ENCODE peak calls at places on chromosomes 13 and 19, in four cellular contexts. E is lung, P is Peyer's patch, W is body of pancreas. X is an unnamed sample.

GRCh38 chr13:31090921-31091624 is 70.6 kb downstream of the HSPH1 start:
- DNase-seq in W (peak), E (no peak), P (no peak), X (no peak)

GRCh38 chr19:35609881-35610353 is 2.6 kb upstream of the HAUS5 start:
- DNase-seq in E (no peak), W (no peak), P (peak), X (no peak)

GRCh38 chr19:51694318-51695085 is 1.4 kb downstream of the SPACA6 start:
- DNase-seq in P (no peak), W (no peak), E (no peak), X (no peak)

GRCh38 chr13:77896536-77896935 is 22.1 kb downstream of the EDNRB start:
- DNase-seq in P (no peak), E (no peak), W (peak), X (no peak)

GRCh38 chr13:45456196-45456972 is 8.4 kb upstream of the COG3 start:
- DNase-seq in P (no peak), E (no peak), W (no peak), X (no peak)

GRCh38 chr13:42970824-42971669 is 21.0 kb downstream of the EPSTI1 start:
- DNase-seq in W (peak), P (peak), E (no peak), X (peak)

GRCh38 chr13:80463673-80464352 is 122.9 kb upstream of the SPRY2 start:
- DNase-seq in W (no peak), E (no peak), P (no peak), X (no peak)

GRCh38 chr13:49441846-49442245 is 2.0 kb downstream of the CAB39L start:
- DNase-seq in E (no peak), W (no peak), P (no peak), X (no peak)

GRCh38 chr13:48892311-48892710 is 83.4 kb upstream of the FNDC3A start:
- DNase-seq in E (no peak), P (no peak), W (no peak), X (no peak)

GRCh38 chr19:19147344-19147743 is 9.1 kb upstream of the TMEM161A start:
- DNase-seq in P (no peak), E (no peak), W (no peak), X (no peak)

GRCh38 chr19:45468159-45468651 is 409 bp downstream of the FOSB start:
- DNase-seq in P (no peak), E (peak), W (peak), X (no peak)

GRCh38 chr13:62687727-62688126 is 1272.1 kb upstream of the PCDH20 start:
- DNase-seq in E (no peak), P (no peak), W (no peak), X (no peak)

GRCh38 chr19:44777715-44778347 is at the start of gene CBLC:
- DNase-seq in P (no peak), E (peak), W (peak), X (no peak)

GRCh38 chr13:43569688-43570087 is 217.1 kb downstream of the ENOX1 start:
- DNase-seq in W (no peak), E (no peak), P (no peak), X (no peak)

GRCh38 chr13:111636804-111637203 is 316.4 kb downstream of the TEX29 start:
- DNase-seq in P (no peak), W (no peak), E (no peak), X (no peak)

GRCh38 chr19:51501594-51502263 is at the start of gene SIGLEC12:
- DNase-seq in W (peak), E (peak), P (peak), X (no peak)

GRCh38 chr19:16896098-16896912 is 7.5 kb downstream of the F2RL3 start:
- DNase-seq in W (no peak), P (no peak), E (no peak), X (no peak)

GRCh38 chr13:100608906-100609305 is 20.3 kb upstream of the GGACT start:
- DNase-seq in E (no peak), P (no peak), W (no peak), X (no peak)

GRCh38 chr13:37621811-37622361 is 23.3 kb upstream of the POSTN start:
- DNase-seq in P (no peak), E (peak), W (peak), X (no peak)

GRCh38 chr19:14972676-14973075 is 7.0 kb downstream of the SLC1A6 start:
- DNase-seq in E (no peak), P (no peak), W (no peak), X (no peak)

GRCh38 chr19:13243971-13244370 is 93.8 kb downstream of the IER2 start:
- DNase-seq in W (no peak), E (no peak), P (no peak), X (no peak)

GRCh38 chr19:30659638-30660037 is 287.5 kb downstream of the ZNF536 start:
- DNase-seq in P (no peak), E (no peak), W (no peak), X (no peak)

GRCh38 chr19:14039181-14039580 is 7.6 kb downstream of the IL27RA start:
- DNase-seq in P (no peak), W (no peak), E (no peak), X (no peak)

GRCh38 chr19:49340069-49340864 is 5.1 kb downstream of the CD37 start:
- DNase-seq in P (peak), E (peak), W (peak), X (no peak)

GRCh38 chr13:91546865-91547264 is 148.4 kb downstream of the GPC5 start:
- DNase-seq in P (no peak), W (no peak), E (no peak), X (no peak)

GRCh38 chr19:29715695-29716581 is 877 bp upstream of the C19orf12 start:
- DNase-seq in W (no peak), P (no peak), E (no peak), X (no peak)

GRCh38 chr19:38475176-38475575 is 41.7 kb downstream of the RYR1 start:
- DNase-seq in P (no peak), W (no peak), E (no peak), X (no peak)

GRCh38 chr19:11381535-11382369 is 2.4 kb downstream of the EPOR start:
- DNase-seq in W (peak), E (peak), P (peak), X (peak)

GRCh38 chr19:374183-374885 is 29.7 kb upstream of the MIER2 start:
- DNase-seq in W (no peak), P (no peak), E (no peak), X (no peak)

GRCh38 chr13:95100525-95101121 is 200.6 kb downstream of the ABCC4 start:
- DNase-seq in W (no peak), E (no peak), P (no peak), X (no peak)

GRCh38 chr19:48842744-48843162 is 6.5 kb upstream of the HSD17B14 start:
- DNase-seq in W (peak), E (peak), P (peak), X (peak)

GRCh38 chr19:50434525-50434924 is 1.8 kb downstream of the MYBPC2 start:
- DNase-seq in W (no peak), E (no peak), P (peak), X (no peak)

GRCh38 chr19:16895467-16896097 is 6.8 kb downstream of the F2RL3 start:
- DNase-seq in E (no peak), W (no peak), P (no peak), X (no peak)

GRCh38 chr13:102847272-102848234 is 1.7 kb downstream of the ERCC5 start:
- DNase-seq in W (no peak), E (no peak), P (no peak), X (peak)

GRCh38 chr13:27965343-27965739 is 3.8 kb downstream of the CDX2 start:
- DNase-seq in P (no peak), E (no peak), W (no peak), X (no peak)

GRCh38 chr13:28753208-28753892 is 34.6 kb upstream of the SLC46A3 start:
- DNase-seq in E (peak), W (peak), P (no peak), X (no peak)

GRCh38 chr13:44844786-44845185 is 144.5 kb downstream of the NUFIP1 start:
- DNase-seq in W (no peak), P (no peak), E (no peak), X (no peak)

GRCh38 chr13:97339019-97339988 is 94.7 kb upstream of the RAP2A start:
- DNase-seq in W (peak), E (peak), P (no peak), X (no peak)
- H3K4me3 ChIP-seq in W (no peak), E (no peak), P (no peak), X (no peak)

GRCh38 chr19:31963741-31964140 is 381.7 kb upstream of the ZNF507 start:
- DNase-seq in E (no peak), W (no peak), P (no peak), X (no peak)

GRCh38 chr19:31960474-31960873 is 384.9 kb upstream of the ZNF507 start:
- DNase-seq in W (no peak), E (no peak), P (no peak), X (no peak)

GRCh38 chr19:31956771-31957170 is 388.6 kb upstream of the ZNF507 start:
- DNase-seq in P (no peak), W (no peak), E (no peak), X (no peak)

GRCh38 chr19:31957711-31958110 is 387.7 kb upstream of the ZNF507 start:
- DNase-seq in E (no peak), P (no peak), W (no peak), X (no peak)

GRCh38 chr19:31962565-31962996 is 382.8 kb upstream of the ZNF507 start:
- DNase-seq in W (no peak), P (no peak), E (no peak), X (no peak)
- H3K4me3 ChIP-seq in W (no peak), P (no peak), E (no peak), X (no peak)

GRCh38 chr19:41887711-41888382 is 4.9 kb downstream of the ARHGEF1 start:
- DNase-seq in P (peak), W (peak), E (peak), X (peak)
- H3K4me3 ChIP-seq in P (peak), W (no peak), E (no peak), X (peak)

GRCh38 chr19:8054169-8054568 is 1.6 kb downstream of the CCL25 start:
- DNase-seq in W (no peak), E (no peak), P (no peak), X (no peak)

GRCh38 chr19:8052464-8052859 is at the start of gene CCL25:
- DNase-seq in E (no peak), P (no peak), W (no peak), X (no peak)

GRCh38 chr19:8045872-8046568 is 6.5 kb upstream of the CCL25 start:
- DNase-seq in P (no peak), E (no peak), W (no peak), X (no peak)

GRCh38 chr19:8046569-8047165 is 5.9 kb upstream of the CCL25 start:
- DNase-seq in W (no peak), P (no peak), E (no peak), X (no peak)

DNA sequence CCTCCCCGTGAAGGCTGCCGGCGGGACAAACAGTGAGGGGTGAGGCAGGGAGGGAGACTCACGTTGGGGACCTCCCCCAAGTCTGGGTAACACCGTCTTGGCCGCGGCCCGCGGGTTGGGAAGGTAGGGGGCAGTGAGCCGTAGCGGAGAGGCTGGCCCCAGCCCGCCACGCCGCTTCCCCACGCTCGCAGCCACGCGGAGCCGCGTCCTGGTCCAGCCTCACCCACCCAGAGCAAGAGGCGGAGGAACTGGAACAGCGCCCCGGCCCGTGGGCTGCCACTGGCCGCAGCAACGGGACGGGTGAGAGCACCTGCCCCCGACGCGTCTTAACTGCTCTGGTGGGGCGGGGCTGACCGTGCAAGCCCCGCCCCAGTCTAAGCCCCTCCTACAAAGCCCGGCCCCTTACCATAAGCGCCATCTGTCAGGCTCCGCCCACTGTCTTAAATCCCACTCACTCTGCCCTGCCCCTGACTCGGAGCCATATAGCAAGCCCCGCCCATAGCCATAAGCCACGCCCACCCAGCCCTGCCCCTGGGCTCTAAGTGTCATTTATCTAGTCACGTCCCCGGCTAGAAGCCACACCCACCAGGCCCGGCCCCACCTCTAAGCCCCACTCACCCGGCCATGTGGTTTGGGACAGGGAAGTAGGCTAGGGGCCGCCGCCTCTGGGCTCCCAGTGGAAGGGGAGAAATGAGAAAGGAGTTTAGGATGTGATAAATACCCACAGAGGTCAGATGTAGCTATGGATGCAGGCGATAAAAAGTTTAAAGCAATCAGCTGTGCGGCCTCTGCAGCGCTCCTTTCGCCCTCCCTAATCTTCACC is 2.1 kb upstream of the CCL25 start:
- DNase-seq in W (peak), P (peak), E (peak), X (peak)
- H3K4me3 ChIP-seq in W (no peak), P (peak), E (peak), X (no peak)

DNA sequence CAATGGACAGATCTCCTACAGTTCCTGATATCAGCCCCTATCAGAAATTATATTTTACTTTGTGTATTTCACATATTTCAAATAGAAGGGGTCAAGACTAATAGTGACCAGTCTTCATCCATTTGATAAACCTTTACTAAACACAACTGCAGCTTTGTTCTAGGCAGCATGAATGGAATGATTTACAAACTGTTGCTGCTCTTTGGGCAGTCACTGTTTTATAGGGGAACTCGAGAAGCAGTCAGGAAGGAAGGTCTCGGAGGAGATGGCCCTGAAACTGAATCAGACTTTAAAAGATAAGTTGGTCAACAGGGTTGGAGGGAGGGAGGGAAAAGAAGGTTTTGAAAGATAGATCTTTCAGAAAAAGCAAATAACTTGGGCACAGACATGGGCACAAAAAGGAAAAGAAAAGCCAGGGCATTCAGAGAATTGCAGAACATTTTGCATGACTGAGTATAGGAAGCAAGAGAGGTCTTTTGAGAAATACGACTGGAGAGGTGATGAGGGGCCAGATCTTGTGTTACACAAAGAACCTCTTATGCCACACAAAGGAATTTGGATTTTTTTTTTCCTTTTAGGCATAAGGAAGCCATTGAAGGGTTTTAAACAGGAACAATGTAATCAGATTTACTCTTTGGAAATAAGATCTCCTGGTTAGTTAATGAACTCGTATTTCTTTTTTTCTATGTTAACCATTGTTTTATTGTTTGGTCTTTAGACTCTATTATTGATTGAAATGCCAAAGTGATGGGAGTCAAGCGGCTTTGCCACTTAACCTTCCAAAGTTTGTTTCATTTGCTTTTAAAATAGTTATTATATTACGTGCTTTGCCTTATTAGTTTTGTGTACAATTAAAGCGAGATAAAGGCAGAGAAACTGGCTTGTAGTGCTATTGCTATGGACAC is 37.5 kb upstream of the SACS start:
- DNase-seq in E (no peak), W (no peak), P (no peak), X (no peak)
- H3K4me3 ChIP-seq in E (no peak), W (no peak), P (no peak), X (no peak)